ENCODE peak calls at places on chromosomes 5 and 9, in eight cellular contexts. X, O, B, V, F, L, H and R are unnamed samples.

GRCh38 chr5:40233268-40233667 is 446.4 kb upstream of the PTGER4 start:
- DNase-seq in X (no peak), O (no peak), B (no peak), V (no peak), F (no peak), L (no peak), H (no peak), R (no peak)

GRCh38 chr5:168353216-168353957 is 61.9 kb downstream of the WWC1 start:
- DNase-seq in X (no peak), O (no peak), B (no peak), V (no peak), F (no peak), L (no peak), H (no peak), R (no peak)

GRCh38 chr9:121498150-121498486 is 1.5 kb downstream of the GGTA1 start:
- DNase-seq in X (peak), O (peak), B (peak), V (peak), F (no peak), L (peak), H (no peak), R (peak)

GRCh38 chr5:149785341-149785740 is 55.2 kb downstream of the PPARGC1B start:
- DNase-seq in X (no peak), O (no peak), B (no peak), V (no peak), F (no peak), L (no peak), H (no peak), R (no peak)

GRCh38 chr9:133539434-133539833 is 4.9 kb downstream of the ADAMTSL2 start:
- DNase-seq in X (no peak), O (peak), B (no peak), V (no peak), F (no peak), L (no peak), H (no peak), R (no peak)

GRCh38 chr5:123681061-123681460 is 169.1 kb downstream of the CSNK1G3 start:
- DNase-seq in X (no peak), O (no peak), B (no peak), V (no peak), F (no peak), L (no peak), H (no peak), R (no peak)

GRCh38 chr9:14585730-14586473 is 107.3 kb downstream of the ZDHHC21 start:
- DNase-seq in X (peak), O (no peak), B (peak), V (no peak), F (no peak), L (no peak), H (no peak), R (no peak)

GRCh38 chr9:105127863-105128220 is 116.6 kb upstream of the SLC44A1 start:
- DNase-seq in X (peak), O (no peak), B (peak), V (peak), F (no peak), L (peak), H (no peak), R (peak)

GRCh38 chr5:4230905-4231561 is 635.4 kb downstream of the IRX1 start:
- DNase-seq in X (no peak), O (peak), B (no peak), V (no peak), F (no peak), L (no peak), H (no peak), R (no peak)

GRCh38 chr5:134519989-134520388 is 5.5 kb upstream of the JADE2 start:
- DNase-seq in X (no peak), O (no peak), B (no peak), V (no peak), F (no peak), L (no peak), H (no peak), R (no peak)

GRCh38 chr5:55364537-55365055 is 56.8 kb downstream of the MTREX start:
- DNase-seq in X (no peak), O (no peak), B (no peak), V (no peak), F (no peak), L (no peak), H (no peak), R (no peak)

GRCh38 chr9:21674894-21675293 is 127.5 kb upstream of the MTAP start:
- DNase-seq in X (no peak), O (no peak), B (no peak), V (no peak), F (no peak), L (no peak), H (no peak), R (peak)

GRCh38 chr5:172501708-172502379 is 47.5 kb upstream of the SH3PXD2B start:
- DNase-seq in X (no peak), O (no peak), B (no peak), V (no peak), F (no peak), L (no peak), H (no peak), R (no peak)

GRCh38 chr9:137279741-137280477 is 2.4 kb downstream of the TOR4A start:
- DNase-seq in X (no peak), O (no peak), B (no peak), V (no peak), F (no peak), L (no peak), H (no peak), R (no peak)

GRCh38 chr5:138129347-138129746 is 9.9 kb downstream of the NME5 start:
- DNase-seq in X (no peak), O (no peak), B (no peak), V (no peak), F (no peak), L (no peak), H (no peak), R (no peak)

GRCh38 chr5:136033848-136034247 is 5.1 kb downstream of the TGFBI start:
- DNase-seq in X (no peak), O (no peak), B (no peak), V (no peak), F (no peak), L (no peak), H (no peak), R (no peak)

GRCh38 chr5:61055434-61056006 is 106.7 kb downstream of the SMIM15 start:
- DNase-seq in X (peak), O (peak), B (no peak), V (peak), F (no peak), L (no peak), H (no peak), R (peak)

GRCh38 chr5:148807845-148808244 is 18.6 kb upstream of the ADRB2 start:
- DNase-seq in X (peak), O (no peak), B (no peak), V (peak), F (no peak), L (no peak), H (no peak), R (no peak)

GRCh38 chr5:117800261-117800660 is 1188.1 kb downstream of the DTWD2 start:
- DNase-seq in X (no peak), O (no peak), B (no peak), V (peak), F (no peak), L (no peak), H (no peak), R (no peak)

GRCh38 chr5:81482595-81482994 is 88.7 kb upstream of the ACOT12 start:
- DNase-seq in X (no peak), O (no peak), B (no peak), V (peak), F (no peak), L (no peak), H (no peak), R (no peak)

GRCh38 chr5:127930311-127930710 is 153.3 kb upstream of the SLC12A2 start:
- DNase-seq in X (no peak), O (no peak), B (no peak), V (peak), F (no peak), L (no peak), H (no peak), R (peak)

GRCh38 chr5:56099346-56099745 is 104.6 kb upstream of the IL6ST start:
- DNase-seq in X (no peak), O (no peak), B (no peak), V (peak), F (no peak), L (no peak), H (no peak), R (peak)

GRCh38 chr5:61289669-61290363 is 42.2 kb upstream of the ZSWIM6 start:
- DNase-seq in X (no peak), O (no peak), B (no peak), V (no peak), F (no peak), L (no peak), H (no peak), R (no peak)

GRCh38 chr5:124790261-124790894 is 43.9 kb upstream of the ZNF608 start:
- DNase-seq in X (no peak), O (no peak), B (no peak), V (peak), F (no peak), L (no peak), H (no peak), R (peak)

GRCh38 chr9:92522983-92523970 is 12.5 kb downstream of the ECM2 start:
- DNase-seq in X (no peak), O (no peak), B (no peak), V (no peak), F (no peak), L (no peak), H (no peak), R (no peak)

GRCh38 chr5:108295588-108296368 is 86.1 kb downstream of the FBXL17 start:
- DNase-seq in X (no peak), O (no peak), B (no peak), V (no peak), F (no peak), L (no peak), H (no peak), R (peak)

GRCh38 chr5:39794511-39794910 is 369.7 kb upstream of the DAB2 start:
- DNase-seq in X (no peak), O (no peak), B (no peak), V (peak), F (no peak), L (no peak), H (no peak), R (peak)

GRCh38 chr9:82354260-82354659 is 365.7 kb downstream of the SPATA31D1 start:
- DNase-seq in X (no peak), O (no peak), B (no peak), V (peak), F (no peak), L (no peak), H (no peak), R (no peak)

GRCh38 chr5:59711316-59711715 is 182.2 kb downstream of the PDE4D start:
- DNase-seq in X (no peak), O (no peak), B (no peak), V (no peak), F (no peak), L (no peak), H (no peak), R (no peak)

GRCh38 chr5:147483961-147484707 is 25.7 kb downstream of the DPYSL3 start:
- DNase-seq in X (no peak), O (no peak), B (no peak), V (peak), F (no peak), L (no peak), H (no peak), R (peak)

GRCh38 chr5:24245821-24246220 is 399.0 kb downstream of the CDH10 start:
- DNase-seq in X (no peak), O (no peak), B (no peak), V (no peak), F (no peak), L (no peak), H (no peak), R (no peak)

GRCh38 chr5:33313150-33313549 is 127.6 kb upstream of the TARS1 start:
- DNase-seq in X (no peak), O (peak), B (no peak), V (peak), F (no peak), L (no peak), H (no peak), R (peak)

GRCh38 chr9:89676281-89676680 is 71.5 kb downstream of the GADD45G start:
- DNase-seq in X (no peak), O (no peak), B (no peak), V (no peak), F (no peak), L (no peak), H (no peak), R (no peak)

GRCh38 chr9:71446499-71447411 is 321.6 kb downstream of the CEMIP2 start:
- DNase-seq in X (no peak), O (peak), B (peak), V (peak), F (peak), L (no peak), H (no peak), R (peak)

GRCh38 chr5:56896761-56897160 is 12.6 kb upstream of the SETD9 start:
- DNase-seq in X (no peak), O (no peak), B (no peak), V (no peak), F (no peak), L (no peak), H (no peak), R (no peak)

GRCh38 chr5:140321796-140322195 is 18.9 kb upstream of the PFDN1 start:
- DNase-seq in X (no peak), O (no peak), B (no peak), V (no peak), F (no peak), L (no peak), H (no peak), R (no peak)

GRCh38 chr9:112858625-112859147 is 32.0 kb downstream of the SLC46A2 start:
- DNase-seq in X (peak), O (no peak), B (no peak), V (no peak), F (no peak), L (no peak), H (no peak), R (no peak)

GRCh38 chr5:142861011-142861410 is 90.8 kb downstream of the ARHGAP26 start:
- DNase-seq in X (no peak), O (no peak), B (no peak), V (no peak), F (no peak), L (no peak), H (no peak), R (no peak)